ENCODE peak calls at places on chromosomes 4 and X, in six cellular contexts. One of them, this sample, is unnamed. For H3K36me3, the result is how much of the 10 kb centered on the place peaks cover.

GRCh38 chr4:156255205-156255604 is 301.5 kb upstream of the CTSO start:
- DNase-seq in IMR-90: no peak
- DNase-seq in neuronal stem cell: no peak
- DNase-seq in H1: no peak
- DNase-seq in mesendoderm: no peak
- DNase-seq in mesenchymal stem cell: peak
- DNase-seq in this sample: no peak

GRCh38 chr4:7803992-7804758 is 135.5 kb downstream of the AFAP1 start:
- DNase-seq in IMR-90: peak
- DNase-seq in neuronal stem cell: peak
- DNase-seq in H1: peak
- DNase-seq in mesendoderm: peak
- DNase-seq in mesenchymal stem cell: peak
- DNase-seq in this sample: peak

GRCh38 chrX:120269379-120270035 is 18.9 kb downstream of the ZBTB33 start:
- DNase-seq in IMR-90: no peak
- DNase-seq in neuronal stem cell: no peak
- DNase-seq in H1: no peak
- DNase-seq in mesendoderm: no peak
- DNase-seq in mesenchymal stem cell: peak
- DNase-seq in this sample: no peak

GRCh38 chrX:107712231-107713204 is 63.1 kb downstream of the TSC22D3 start:
- DNase-seq in IMR-90: peak
- DNase-seq in neuronal stem cell: no peak
- DNase-seq in H1: no peak
- DNase-seq in mesendoderm: no peak
- DNase-seq in mesenchymal stem cell: peak
- DNase-seq in this sample: no peak

GRCh38 chr4:145528601-145529000 is 46.9 kb downstream of the SMAD1 start:
- DNase-seq in IMR-90: no peak
- DNase-seq in neuronal stem cell: no peak
- DNase-seq in H1: no peak
- DNase-seq in mesendoderm: no peak
- DNase-seq in mesenchymal stem cell: no peak
- DNase-seq in this sample: no peak

GRCh38 chrX:1767026-1767425 is 152.2 kb downstream of the ASMT start:
- DNase-seq in IMR-90: no peak
- DNase-seq in neuronal stem cell: no peak
- DNase-seq in H1: no peak
- DNase-seq in mesendoderm: peak
- DNase-seq in mesenchymal stem cell: no peak
- DNase-seq in this sample: no peak

GRCh38 chrX:9867753-9868152 is 81.5 kb downstream of the SHROOM2 start:
- DNase-seq in IMR-90: peak
- DNase-seq in neuronal stem cell: no peak
- DNase-seq in H1: no peak
- DNase-seq in mesendoderm: no peak
- DNase-seq in mesenchymal stem cell: no peak
- DNase-seq in this sample: peak

GRCh38 chr4:54940996-54941395 is 184.4 kb downstream of the KDR start:
- DNase-seq in IMR-90: no peak
- DNase-seq in neuronal stem cell: no peak
- DNase-seq in H1: no peak
- DNase-seq in mesendoderm: no peak
- DNase-seq in mesenchymal stem cell: no peak
- DNase-seq in this sample: no peak

GRCh38 chr4:86380176-86380724 is 20.4 kb upstream of the MAPK10 start:
- DNase-seq in IMR-90: no peak
- DNase-seq in neuronal stem cell: no peak
- DNase-seq in H1: no peak
- DNase-seq in mesendoderm: no peak
- DNase-seq in mesenchymal stem cell: no peak
- DNase-seq in this sample: no peak

GRCh38 chr4:24930136-24930535 is 17.3 kb upstream of the CCDC149 start:
- DNase-seq in IMR-90: no peak
- DNase-seq in neuronal stem cell: no peak
- DNase-seq in H1: no peak
- DNase-seq in mesendoderm: no peak
- DNase-seq in mesenchymal stem cell: no peak
- DNase-seq in this sample: no peak

GRCh38 chr4:65670331-65671031 is at the start of gene EPHA5:
- DNase-seq in IMR-90: peak
- DNase-seq in neuronal stem cell: peak
- DNase-seq in H1: peak
- DNase-seq in mesendoderm: peak
- DNase-seq in mesenchymal stem cell: peak
- DNase-seq in this sample: peak

GRCh38 chr4:169314906-169315305 is 44.1 kb upstream of the SH3RF1 start:
- DNase-seq in IMR-90: peak
- DNase-seq in neuronal stem cell: no peak
- DNase-seq in H1: no peak
- DNase-seq in mesendoderm: no peak
- DNase-seq in mesenchymal stem cell: peak
- DNase-seq in this sample: no peak

GRCh38 chrX:100731441-100732281 is at the start of gene SYTL4:
- DNase-seq in IMR-90: no peak
- DNase-seq in neuronal stem cell: no peak
- DNase-seq in H1: no peak
- DNase-seq in mesendoderm: peak
- DNase-seq in mesenchymal stem cell: no peak
- DNase-seq in this sample: no peak

GRCh38 chrX:120672389-120672788 is 42.5 kb upstream of the C1GALT1C1 start:
- DNase-seq in IMR-90: peak
- DNase-seq in neuronal stem cell: no peak
- DNase-seq in H1: no peak
- DNase-seq in mesendoderm: no peak
- DNase-seq in mesenchymal stem cell: peak
- DNase-seq in this sample: no peak

GRCh38 chr4:101501421-101501820 is 154.1 kb upstream of the PPP3CA start:
- DNase-seq in IMR-90: no peak
- DNase-seq in neuronal stem cell: no peak
- DNase-seq in H1: no peak
- DNase-seq in mesendoderm: no peak
- DNase-seq in mesenchymal stem cell: no peak
- DNase-seq in this sample: peak

GRCh38 chr4:54513231-54513630 is 144.5 kb upstream of the KIT start:
- DNase-seq in IMR-90: peak
- DNase-seq in neuronal stem cell: no peak
- DNase-seq in H1: no peak
- DNase-seq in mesendoderm: peak
- DNase-seq in mesenchymal stem cell: peak
- DNase-seq in this sample: peak

GRCh38 chrX:18032486-18033221 is 171.6 kb upstream of the RAI2 start:
- DNase-seq in IMR-90: no peak
- DNase-seq in neuronal stem cell: no peak
- DNase-seq in H1: no peak
- DNase-seq in mesendoderm: no peak
- DNase-seq in mesenchymal stem cell: no peak
- DNase-seq in this sample: peak

GRCh38 chr4:145484240-145484846 is 2.7 kb downstream of the SMAD1 start:
- DNase-seq in IMR-90: no peak
- DNase-seq in neuronal stem cell: no peak
- DNase-seq in H1: no peak
- DNase-seq in mesendoderm: no peak
- DNase-seq in mesenchymal stem cell: no peak
- DNase-seq in this sample: no peak

GRCh38 chr4:183848762-183849161 is 56.3 kb upstream of the STOX2 start:
- DNase-seq in IMR-90: no peak
- DNase-seq in neuronal stem cell: no peak
- DNase-seq in H1: no peak
- DNase-seq in mesendoderm: no peak
- DNase-seq in mesenchymal stem cell: no peak
- DNase-seq in this sample: no peak

GRCh38 chrX:10064736-10065135 is 92.0 kb upstream of the CLCN4 start:
- DNase-seq in IMR-90: no peak
- DNase-seq in neuronal stem cell: no peak
- DNase-seq in H1: no peak
- DNase-seq in mesendoderm: no peak
- DNase-seq in mesenchymal stem cell: no peak
- DNase-seq in this sample: no peak

GRCh38 chr4:42671431-42672194 is 14.7 kb upstream of the ATP8A1 start:
- DNase-seq in IMR-90: no peak
- DNase-seq in neuronal stem cell: no peak
- DNase-seq in H1: no peak
- DNase-seq in mesendoderm: peak
- DNase-seq in mesenchymal stem cell: no peak
- DNase-seq in this sample: no peak

GRCh38 chr4:86019906-86020305 is 339.9 kb downstream of the MAPK10 start:
- DNase-seq in IMR-90: no peak
- DNase-seq in neuronal stem cell: no peak
- DNase-seq in H1: no peak
- DNase-seq in mesendoderm: no peak
- DNase-seq in mesenchymal stem cell: no peak
- DNase-seq in this sample: no peak

GRCh38 chr4:139768913-139769312 is 103.3 kb downstream of the MGST2 start:
- DNase-seq in IMR-90: no peak
- DNase-seq in neuronal stem cell: no peak
- DNase-seq in H1: no peak
- DNase-seq in mesendoderm: peak
- DNase-seq in mesenchymal stem cell: no peak
- DNase-seq in this sample: peak

GRCh38 chrX:73851014-73852009 is 288.3 kb downstream of the CHIC1 start:
- DNase-seq in IMR-90: peak
- DNase-seq in neuronal stem cell: no peak
- DNase-seq in H1: no peak
- DNase-seq in mesendoderm: no peak
- DNase-seq in mesenchymal stem cell: no peak
- DNase-seq in this sample: peak

GRCh38 chr4:145609494-145610427 is 9.4 kb upstream of the MMAA start:
- DNase-seq in IMR-90: peak
- DNase-seq in neuronal stem cell: peak
- DNase-seq in H1: no peak
- DNase-seq in mesendoderm: peak
- DNase-seq in mesenchymal stem cell: peak
- DNase-seq in this sample: peak

GRCh38 chr4:101103381-101104142 is 243.8 kb downstream of the PPP3CA start:
- DNase-seq in IMR-90: peak
- DNase-seq in neuronal stem cell: no peak
- DNase-seq in H1: no peak
- DNase-seq in mesendoderm: peak
- DNase-seq in mesenchymal stem cell: peak
- DNase-seq in this sample: no peak

GRCh38 chrX:34624416-34624815 is 32.7 kb downstream of the TMEM47 start:
- DNase-seq in IMR-90: peak
- DNase-seq in neuronal stem cell: no peak
- DNase-seq in H1: no peak
- DNase-seq in mesendoderm: no peak
- DNase-seq in mesenchymal stem cell: no peak
- DNase-seq in this sample: no peak

GRCh38 chr4:7854697-7855370 is 84.8 kb downstream of the AFAP1 start:
- DNase-seq in IMR-90: no peak
- DNase-seq in neuronal stem cell: no peak
- DNase-seq in H1: no peak
- DNase-seq in mesendoderm: no peak
- DNase-seq in mesenchymal stem cell: no peak
- DNase-seq in this sample: no peak

GRCh38 chr4:173346074-173346473 is 11.9 kb upstream of the HMGB2 start:
- DNase-seq in IMR-90: peak
- DNase-seq in neuronal stem cell: no peak
- DNase-seq in H1: no peak
- DNase-seq in mesendoderm: peak
- DNase-seq in mesenchymal stem cell: peak
- DNase-seq in this sample: no peak

GRCh38 chr4:137443031-137443800 is 89.1 kb downstream of the PCDH18 start:
- DNase-seq in IMR-90: no peak
- DNase-seq in neuronal stem cell: no peak
- DNase-seq in H1: no peak
- DNase-seq in mesendoderm: no peak
- DNase-seq in mesenchymal stem cell: no peak
- DNase-seq in this sample: no peak

GRCh38 chrX:32455704-32456103 is 755.6 kb downstream of the DMD start:
- DNase-seq in IMR-90: no peak
- DNase-seq in neuronal stem cell: no peak
- DNase-seq in H1: no peak
- DNase-seq in mesendoderm: no peak
- DNase-seq in mesenchymal stem cell: no peak
- DNase-seq in this sample: no peak

DNA sequence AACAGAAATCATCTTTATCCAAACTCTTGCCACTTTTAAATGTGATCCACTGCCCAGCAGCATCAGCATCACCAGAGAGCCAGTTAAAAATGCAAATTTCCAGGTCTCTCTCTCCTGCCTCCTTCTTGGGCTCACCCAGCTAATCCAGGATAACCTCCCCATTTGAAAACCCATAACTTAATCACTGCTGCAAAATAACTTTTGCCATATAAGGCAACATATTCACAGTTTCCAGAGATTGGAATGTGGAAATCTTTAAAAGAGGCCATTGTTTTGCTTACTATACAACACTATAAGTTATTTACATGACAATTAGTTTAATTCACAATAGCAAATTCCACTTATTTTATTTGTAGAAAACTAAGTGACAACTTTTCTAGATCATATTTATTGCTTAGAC is 4.8 kb upstream of the EXOSC9 start:
- DNase-seq in IMR-90: no peak
- DNase-seq in neuronal stem cell: no peak
- DNase-seq in H1: no peak
- DNase-seq in mesendoderm: no peak
- DNase-seq in mesenchymal stem cell: no peak
- DNase-seq in this sample: no peak
- H3K4ac ChIP-seq in IMR-90: peak
- H3K4ac ChIP-seq in neuronal stem cell: no peak
- H3K4ac ChIP-seq in H1: no peak
- H3K4ac ChIP-seq in mesendoderm: no peak
- H3K4ac ChIP-seq in mesenchymal stem cell: no peak
- H3K4ac ChIP-seq in this sample: no peak

DNA sequence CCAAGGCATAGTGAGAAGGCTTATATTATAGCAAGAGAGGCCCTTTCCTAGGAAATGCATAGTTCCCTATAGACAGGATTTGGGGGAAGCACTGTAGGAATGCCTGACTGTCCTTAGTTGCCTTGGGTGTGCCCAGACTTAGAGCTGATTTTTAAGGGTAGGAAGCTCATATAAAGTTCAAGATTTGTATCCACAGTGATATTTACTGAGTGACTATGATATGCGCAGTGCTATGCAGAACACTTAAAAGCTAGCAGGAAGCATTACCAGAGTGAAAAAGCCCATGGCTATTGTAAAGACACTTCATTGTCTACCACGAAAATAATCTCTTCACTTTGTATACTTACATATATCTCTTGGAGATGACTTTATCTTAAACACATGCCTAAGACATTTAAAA is 50.1 kb upstream of the IL13RA1 start:
- DNase-seq in IMR-90: no peak
- DNase-seq in neuronal stem cell: no peak
- DNase-seq in H1: no peak
- DNase-seq in mesendoderm: no peak
- DNase-seq in mesenchymal stem cell: no peak
- DNase-seq in this sample: no peak
- H3K36me3 ChIP-seq in IMR-90: under half
- H3K36me3 ChIP-seq in neuronal stem cell: under half
- H3K36me3 ChIP-seq in H1: under half
- H3K36me3 ChIP-seq in mesendoderm: under half
- H3K36me3 ChIP-seq in mesenchymal stem cell: under half
- H3K36me3 ChIP-seq in this sample: under half

GRCh38 chrX:41332988-41333743 is 796 bp upstream of the DDX3X start:
- DNase-seq in IMR-90: peak
- DNase-seq in neuronal stem cell: peak
- DNase-seq in H1: peak
- DNase-seq in mesendoderm: peak
- DNase-seq in mesenchymal stem cell: peak
- DNase-seq in this sample: peak
- H4K8ac ChIP-seq in IMR-90: peak
- H4K8ac ChIP-seq in neuronal stem cell: no peak
- H4K8ac ChIP-seq in H1: peak
- H4K8ac ChIP-seq in mesendoderm: peak
- H4K8ac ChIP-seq in mesenchymal stem cell: peak
- H4K8ac ChIP-seq in this sample: peak

GRCh38 chr4:111941957-111942356 is 203.3 kb upstream of the FAM241A start:
- DNase-seq in IMR-90: no peak
- DNase-seq in neuronal stem cell: no peak
- DNase-seq in H1: no peak
- DNase-seq in mesendoderm: peak
- DNase-seq in mesenchymal stem cell: no peak
- DNase-seq in this sample: no peak
- H3K4ac ChIP-seq in IMR-90: no peak
- H3K4ac ChIP-seq in neuronal stem cell: no peak
- H3K4ac ChIP-seq in H1: no peak
- H3K4ac ChIP-seq in mesendoderm: no peak
- H3K4ac ChIP-seq in mesenchymal stem cell: no peak
- H3K4ac ChIP-seq in this sample: no peak